ENCODE peak calls at places on chromosomes 4 and X, in eight cellular contexts. C is breast epithelium, U is lung, N is left lung, B is mucosa of descending colon, X is psoas muscle, O is stomach, E is cardiac fibroblast. A is an unnamed sample.

GRCh38 chrX:119041175-119041574 is 31.6 kb upstream of the CT47C1 start:
- DNase-seq in O (peak), B (no peak), E (peak), X (no peak), N (no peak), U (peak), C (no peak), A (no peak)

GRCh38 chr4:147864591-147864990 is 132.7 kb downstream of the ARHGAP10 start:
- DNase-seq in E (peak), U (no peak), X (no peak), B (no peak), N (no peak), C (no peak), O (no peak), A (no peak)

GRCh38 chrX:136710324-136710951 is 62.5 kb downstream of the CD40LG start:
- DNase-seq in E (peak), B (no peak), N (no peak), X (no peak), U (no peak), O (no peak), C (no peak), A (no peak)

GRCh38 chr4:24488399-24489164 is 95.8 kb downstream of the DHX15 start:
- DNase-seq in O (peak), C (peak), X (peak), B (peak), N (peak), E (peak), U (peak), A (peak)

GRCh38 chr4:7752649-7753048 is 187.0 kb downstream of the AFAP1 start:
- DNase-seq in O (no peak), C (no peak), X (no peak), N (no peak), E (no peak), U (no peak), B (no peak), A (no peak)

GRCh38 chrX:7378406-7378805 is 230.5 kb upstream of the PUDP start:
- DNase-seq in N (no peak), C (no peak), E (no peak), B (no peak), U (no peak), X (no peak), O (no peak), A (no peak)

GRCh38 chrX:132375941-132376340 is 112.9 kb downstream of the MBNL3 start:
- DNase-seq in C (no peak), O (no peak), N (no peak), X (no peak), U (no peak), E (no peak), B (no peak), A (no peak)

GRCh38 chrX:78063687-78064086 is 40.4 kb upstream of the PGK1 start:
- DNase-seq in B (no peak), N (no peak), O (no peak), X (no peak), C (no peak), E (no peak), U (no peak), A (no peak)

GRCh38 chr4:8108991-8109390 is 49.6 kb downstream of the ABLIM2 start:
- DNase-seq in U (no peak), C (no peak), B (no peak), O (no peak), N (peak), E (no peak), X (peak), A (no peak)

GRCh38 chrX:120452131-120452530 is 17.0 kb downstream of the LAMP2 start:
- DNase-seq in X (no peak), E (peak), B (no peak), O (no peak), N (no peak), C (no peak), U (no peak), A (no peak)

GRCh38 chrX:120450163-120450562 is 18.9 kb downstream of the LAMP2 start:
- DNase-seq in N (no peak), E (peak), U (no peak), O (no peak), X (no peak), C (no peak), B (no peak), A (no peak)

GRCh38 chrX:120446503-120446902 is 22.6 kb downstream of the LAMP2 start:
- DNase-seq in C (no peak), O (no peak), E (peak), N (no peak), X (no peak), B (no peak), U (no peak), A (no peak)
- TF ChIP-seq CTCF in C (no peak), O (no peak), E (no peak), N (no peak), X (no peak), B (no peak), U (no peak), A (no peak)

DNA sequence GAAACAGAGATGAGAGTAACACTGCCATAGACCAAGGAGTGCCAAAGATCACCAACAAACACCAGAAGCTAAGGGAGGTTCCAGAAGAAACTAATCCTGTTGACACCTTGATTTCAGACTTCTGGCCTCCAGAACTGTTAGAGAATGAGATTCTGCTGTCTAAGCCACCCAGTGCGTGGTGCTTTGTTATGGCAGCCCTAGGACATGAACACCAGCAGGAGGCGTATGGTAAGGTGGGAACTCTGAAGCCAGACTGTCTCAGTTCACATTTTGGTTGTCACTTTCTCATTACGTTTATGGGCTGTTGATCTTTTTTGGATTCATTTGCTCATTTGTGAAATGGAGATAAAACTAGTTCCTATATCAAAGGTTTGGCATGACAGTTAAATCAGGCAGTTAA is 142.9 kb downstream of the DCHS2 start:
- DNase-seq in U (no peak), N (no peak), E (no peak), X (no peak), B (no peak), O (no peak), C (no peak), A (no peak)
- TF ChIP-seq CTCF in U (no peak), N (no peak), E (peak), X (no peak), B (no peak), O (no peak), C (no peak), A (no peak)

DNA sequence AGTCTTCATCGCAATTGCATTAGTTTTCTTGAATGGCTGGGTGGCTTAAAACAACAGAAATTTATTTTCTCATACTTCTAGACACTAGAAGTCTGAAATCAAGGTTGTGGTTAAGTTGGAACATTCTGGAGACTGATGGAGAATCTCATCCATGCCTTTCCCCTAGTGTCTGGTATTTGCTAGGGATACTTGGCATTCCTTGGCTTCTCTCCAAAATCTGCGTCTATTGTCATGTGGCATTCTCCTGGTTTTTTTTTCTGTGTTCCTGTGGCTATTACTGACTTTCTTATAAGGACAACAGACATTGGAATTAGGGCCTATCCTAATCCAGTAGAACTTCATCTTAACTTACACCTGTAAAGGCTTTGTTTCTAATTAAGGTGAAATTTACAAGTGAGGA is 272.8 kb upstream of the EPHA5 start:
- DNase-seq in O (no peak), X (no peak), B (no peak), N (no peak), U (no peak), E (peak), C (no peak), A (no peak)
- TF ChIP-seq CTCF in O (no peak), X (no peak), B (no peak), N (no peak), U (no peak), E (peak), C (no peak), A (no peak)

DNA sequence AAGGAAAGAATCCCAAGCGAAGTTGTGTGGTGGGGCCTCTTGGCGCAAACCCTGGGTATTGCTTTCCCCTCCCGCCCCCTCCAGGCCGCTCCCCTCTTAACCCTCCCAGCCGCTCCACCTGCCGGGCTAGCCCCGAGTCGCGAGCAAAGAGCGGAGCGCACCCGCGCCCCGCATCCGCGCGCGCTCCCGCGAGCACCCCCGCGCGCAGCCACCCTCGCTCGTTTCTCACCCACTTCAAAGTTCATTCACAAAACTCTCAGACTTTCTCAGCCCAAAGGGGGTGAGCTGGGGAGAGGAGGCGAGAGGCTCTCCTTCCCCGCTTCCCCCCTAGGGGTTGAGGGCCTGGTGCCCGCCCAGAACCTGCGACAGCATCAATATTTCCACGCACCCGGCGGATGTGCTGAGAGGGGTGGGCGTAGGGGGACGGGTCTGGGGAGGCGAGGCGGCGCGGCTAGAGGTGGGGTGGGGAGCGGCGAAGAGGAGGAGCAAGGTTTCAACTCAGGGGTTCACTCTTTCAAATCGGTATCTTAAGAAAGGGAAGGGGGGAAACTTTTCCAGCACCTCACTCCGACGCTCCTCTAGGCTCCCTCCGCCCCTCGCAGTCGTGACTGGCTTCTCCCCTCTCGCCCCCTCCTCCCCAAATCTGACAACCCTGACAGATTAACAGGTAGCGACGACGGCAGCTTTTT is 1.8 kb downstream of the MAML3 start:
- DNase-seq in O (peak), X (peak), B (peak), C (peak), N (peak), E (no peak), U (peak), A (peak)
- TF ChIP-seq CTCF in O (peak), X (peak), B (peak), C (peak), N (no peak), E (peak), U (no peak), A (peak)

DNA sequence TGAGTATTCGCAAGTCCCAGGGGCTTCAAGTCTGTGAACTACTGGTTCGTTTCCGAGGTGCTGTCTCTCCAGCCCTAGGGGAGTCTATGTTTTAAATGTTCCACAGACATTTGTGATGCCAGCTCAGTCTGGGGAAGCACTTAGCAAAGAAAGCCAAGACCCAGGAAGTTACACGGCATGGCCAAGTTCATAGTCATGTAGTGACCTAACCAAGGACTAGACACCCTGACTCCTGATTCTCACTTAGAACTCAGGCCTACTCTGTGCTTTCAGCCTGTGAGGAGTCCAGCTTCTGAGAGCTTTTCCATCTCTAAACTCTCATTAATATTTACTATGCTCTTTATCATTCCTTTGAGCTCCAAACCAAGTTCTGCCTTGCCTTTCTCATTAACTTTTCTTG is 105.3 kb upstream of the FAM9C start:
- DNase-seq in N (no peak), O (no peak), X (no peak), C (no peak), B (no peak), U (no peak), E (no peak), A (no peak)
- TF ChIP-seq CTCF in N (no peak), O (no peak), X (no peak), C (no peak), B (no peak), U (no peak), E (no peak), A (no peak)

A was measured in mesothelial cell of epicardium.